ENCODE peak calls at places on chromosomes 11 and 22, in six cellular contexts. I is T-helper 2 cell; L is ureter; D is stimulated activated CD4-positive, alpha-beta T cell treated with anti-CD3 and anti-CD28 coated beads, Interleukin-4, amount 100 ng/mL, for 48 hours; W is HS-5; Q is hepatocyte. P is an unnamed sample.

GRCh38 chr11:119023741-119024140 is 5.2 kb downstream of the TRAPPC4 start:
- DNase-seq in Q (no peak), I (no peak), W (no peak), D (no peak), L (no peak), P (no peak)

GRCh38 chr11:16402654-16403447 is 46.5 kb upstream of the SOX6 start:
- DNase-seq in Q (no peak), D (no peak), I (no peak), W (no peak), L (no peak), P (no peak)

GRCh38 chr11:1632053-1632714 is 2.6 kb downstream of the KRTAP5-5 start:
- DNase-seq in I (no peak), Q (no peak), D (no peak), L (no peak), W (no peak), P (no peak)

GRCh38 chr11:22115470-22116037 is 77.3 kb upstream of the ANO5 start:
- DNase-seq in D (no peak), W (no peak), I (no peak), L (no peak), Q (no peak), P (no peak)

GRCh38 chr11:108734956-108735559 is 70.2 kb downstream of the DDX10 start:
- DNase-seq in L (no peak), I (no peak), D (no peak), Q (peak; percentile 17), W (no peak), P (peak; percentile 39)

GRCh38 chr11:46686886-46687810 is 13.3 kb downstream of the ARHGAP1 start:
- DNase-seq in I (no peak), W (no peak), D (no peak), Q (no peak), L (peak; percentile 82), P (no peak)

GRCh38 chr11:19951558-19952083 is 208.7 kb downstream of the DBX1 start:
- DNase-seq in I (peak; percentile 8), L (no peak), D (no peak), Q (peak; percentile 81), W (peak; percentile 33), P (peak; percentile 81)

GRCh38 chr22:49962012-49962750 is 1.6 kb downstream of the PIM3 start:
- DNase-seq in I (peak; percentile 80), L (peak; percentile 93), D (peak; percentile 82), Q (peak; percentile 94), W (peak; percentile 70), P (peak; percentile 74)

GRCh38 chr11:118922745-118923627 is 2.7 kb downstream of the BCL9L start:
- DNase-seq in D (no peak), L (no peak), I (no peak), Q (peak; percentile 16), W (no peak), P (no peak)

GRCh38 chr22:39355080-39355479 is 5.3 kb downstream of the SYNGR1 start:
- DNase-seq in D (no peak), I (no peak), L (no peak), Q (no peak), W (no peak), P (peak; percentile 37)

GRCh38 chr22:36253523-36254490 is 874 bp downstream of the APOL1 start:
- DNase-seq in D (no peak), I (no peak), W (no peak), Q (no peak), L (no peak), P (no peak)

GRCh38 chr11:12792590-12792989 is 118.4 kb downstream of the TEAD1 start:
- DNase-seq in L (no peak), Q (no peak), W (peak; percentile 56), D (no peak), I (no peak), P (no peak)

GRCh38 chr11:74226907-74227306 is 55.8 kb downstream of the PPME1 start:
- DNase-seq in W (no peak), I (no peak), D (no peak), L (no peak), Q (no peak), P (no peak)

GRCh38 chr11:70364198-70364597 is 34.1 kb upstream of the CTTN start:
- DNase-seq in L (peak; percentile 31), D (no peak), I (no peak), Q (no peak), W (no peak), P (no peak)

GRCh38 chr11:91243630-91244029 is 981.0 kb upstream of the FAT3 start:
- DNase-seq in W (no peak), L (no peak), Q (peak; percentile 14), I (no peak), D (no peak), P (no peak)

GRCh38 chr11:15660496-15660895 is 545.8 kb downstream of the INSC start:
- DNase-seq in D (no peak), I (no peak), L (no peak), W (no peak), Q (no peak), P (no peak)

GRCh38 chr11:8292351-8292750 is 28.7 kb upstream of the LMO1 start:
- DNase-seq in L (no peak), W (no peak), Q (no peak), I (no peak), D (no peak), P (no peak)

GRCh38 chr22:23110190-23110921 is 31.4 kb downstream of the RSPH14 start:
- DNase-seq in D (no peak), W (no peak), Q (no peak), I (no peak), L (no peak), P (no peak)

GRCh38 chr22:30806391-30806861 is 111.8 kb downstream of the OSBP2 start:
- DNase-seq in D (no peak), Q (no peak), W (peak; percentile 63), L (no peak), I (no peak), P (no peak)

GRCh38 chr11:69280451-69280850 is 13.5 kb upstream of the MYEOV start:
- DNase-seq in L (no peak), D (no peak), I (no peak), Q (no peak), W (no peak), P (no peak)

P was measured in cerebellar cortex.